ENCODE peak calls at places on chromosomes 16 and 17, in six cellular contexts. X, D, Y, R, M and F are unnamed samples.

GRCh38 chr17:37028040-37028439 is 79.3 kb downstream of the AATF start:
- DNase-seq in X (no peak), D (no peak), Y (no peak), R (no peak), M (no peak), F (no peak)

GRCh38 chr17:66353937-66354401 is 51.6 kb downstream of the PRKCA start:
- DNase-seq in X (peak), D (peak), Y (peak), R (no peak), M (peak), F (peak)

GRCh38 chr16:2475413-2476344 is 752 bp downstream of the TBC1D24 start:
- DNase-seq in X (no peak), D (no peak), Y (peak), R (peak), M (no peak), F (no peak)

GRCh38 chr17:77423589-77424451 is 283.1 kb downstream of the SEC14L1 start:
- DNase-seq in X (peak), D (peak), Y (peak), R (no peak), M (peak), F (peak)

GRCh38 chr17:40600486-40601046 is 35.3 kb upstream of the CCR7 start:
- DNase-seq in X (no peak), D (no peak), Y (no peak), R (no peak), M (no peak), F (no peak)

GRCh38 chr16:48356633-48357376 is 28.4 kb downstream of the SIAH1 start:
- DNase-seq in X (no peak), D (no peak), Y (no peak), R (no peak), M (no peak), F (no peak)

GRCh38 chr17:56096026-56096807 is 57.1 kb upstream of the ANKFN1 start:
- DNase-seq in X (no peak), D (no peak), Y (peak), R (no peak), M (no peak), F (no peak)

GRCh38 chr17:17030515-17031211 is 11.6 kb upstream of the MPRIP start:
- DNase-seq in X (no peak), D (no peak), Y (no peak), R (no peak), M (no peak), F (no peak)

GRCh38 chr17:76125391-76125675 is 15.7 kb downstream of the FOXJ1 start:
- DNase-seq in X (no peak), D (no peak), Y (no peak), R (no peak), M (no peak), F (no peak)

GRCh38 chr17:61048398-61049106 is 351.1 kb upstream of the TBX2 start:
- DNase-seq in X (no peak), D (no peak), Y (no peak), R (no peak), M (peak), F (no peak)

DNA sequence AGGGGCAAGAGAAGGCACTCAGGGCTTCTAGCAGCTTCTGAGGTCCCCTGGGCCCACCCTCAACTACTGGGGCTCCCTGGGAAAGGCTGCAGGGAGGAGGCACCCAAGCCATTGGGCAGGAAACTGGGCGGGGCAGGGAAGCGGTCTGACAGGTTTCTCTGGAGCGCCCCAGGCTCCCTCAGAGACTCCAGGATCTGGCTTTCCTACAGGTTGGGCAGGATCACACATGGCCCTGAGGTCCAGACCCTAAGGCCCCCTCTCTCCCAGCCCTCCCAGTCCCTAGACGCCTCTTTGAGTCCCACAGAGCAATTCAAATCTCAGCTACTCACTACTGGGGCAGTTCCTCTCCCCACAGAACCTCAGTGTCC is 14.3 kb downstream of the JUP start:
- DNase-seq in X (no peak), D (no peak), Y (no peak), R (no peak), M (no peak), F (no peak)
- H3K4me3 ChIP-seq in X (no peak), D (no peak), Y (no peak), R (no peak), M (no peak), F (no peak)

GRCh38 chr16:70800306-70800705 is 652 bp downstream of the VAC14 start:
- DNase-seq in X (no peak), D (no peak), Y (no peak), R (no peak), M (no peak), F (no peak)

GRCh38 chr16:70803354-70803753 is 2.4 kb upstream of the VAC14 start:
- DNase-seq in X (no peak), D (no peak), Y (peak), R (no peak), M (peak), F (no peak)

GRCh38 chr16:70804153-70804728 is 3.3 kb upstream of the VAC14 start:
- DNase-seq in X (peak), D (peak), Y (peak), R (no peak), M (peak), F (peak)

GRCh38 chr16:70800798-70801480 is at the start of gene VAC14:
- DNase-seq in X (peak), D (peak), Y (peak), R (peak), M (peak), F (no peak)

GRCh38 chr16:70801611-70802010 is 653 bp upstream of the VAC14 start:
- DNase-seq in X (no peak), D (no peak), Y (no peak), R (no peak), M (no peak), F (no peak)
- H3K4me3 ChIP-seq in X (no peak), D (no peak), Y (peak), R (peak), M (no peak), F (no peak)

GRCh38 chr16:12178251-12178990 is 201.9 kb downstream of the SNX29 start:
- DNase-seq in X (peak), D (no peak), Y (peak), R (no peak), M (peak), F (no peak)
- H3K4me3 ChIP-seq in X (no peak), D (no peak), Y (peak), R (no peak), M (no peak), F (no peak)

DNA sequence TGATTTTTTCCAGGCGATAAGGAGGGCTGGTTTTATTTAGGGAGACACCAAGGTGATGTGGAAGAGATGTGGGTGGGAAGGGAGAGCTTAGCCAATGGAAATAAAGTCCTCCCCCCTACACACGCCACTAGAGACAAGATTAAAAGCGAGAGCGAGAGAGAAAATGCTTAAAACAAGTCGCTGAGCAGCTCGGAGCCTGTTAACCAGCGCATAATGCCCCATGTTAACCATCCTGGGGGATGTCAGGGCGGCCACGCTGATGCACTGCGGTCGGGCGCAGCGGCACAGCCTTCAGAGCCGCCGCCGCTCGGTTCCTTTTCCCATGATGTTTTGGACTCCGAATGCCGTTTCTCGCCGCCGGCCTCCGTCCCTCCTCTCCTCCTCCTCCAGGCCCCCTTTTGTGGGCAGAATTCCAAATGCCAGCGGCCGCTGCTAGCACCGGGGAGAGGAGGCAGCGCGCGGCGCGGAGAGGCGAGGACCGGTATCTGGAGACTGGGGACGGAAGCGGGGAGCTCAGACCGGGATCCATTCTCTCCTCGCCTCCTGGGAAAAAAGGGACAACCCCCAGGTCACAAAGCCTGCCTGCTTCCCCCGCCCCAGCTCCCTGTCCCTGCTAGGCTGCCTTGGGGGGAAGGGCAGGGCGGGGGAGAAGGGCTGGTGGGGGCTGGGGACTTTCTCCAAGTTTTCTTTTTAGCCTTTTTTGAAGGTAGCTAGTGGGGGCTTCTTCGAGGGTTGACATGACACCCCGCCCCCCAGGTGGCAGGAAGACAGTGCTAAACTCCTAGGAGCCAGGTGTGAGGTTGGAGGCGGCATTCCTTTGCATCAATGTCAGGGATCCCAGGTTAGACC is 98.1 kb upstream of the CCL2 start:
- DNase-seq in X (no peak), D (no peak), Y (no peak), R (peak), M (no peak), F (no peak)
- H3K4me3 ChIP-seq in X (no peak), D (no peak), Y (no peak), R (peak), M (no peak), F (no peak)

GRCh38 chr16:70679653-70680494 is 6.0 kb downstream of the MTSS2 start:
- DNase-seq in X (no peak), D (no peak), Y (no peak), R (peak), M (no peak), F (no peak)
- H3K4me3 ChIP-seq in X (no peak), D (no peak), Y (no peak), R (no peak), M (no peak), F (no peak)

GRCh38 chr17:74465378-74466110 is 890 bp upstream of the CD300A start:
- DNase-seq in X (no peak), D (no peak), Y (no peak), R (no peak), M (no peak), F (no peak)
- H3K4me3 ChIP-seq in X (no peak), D (no peak), Y (no peak), R (no peak), M (no peak), F (no peak)

DNA sequence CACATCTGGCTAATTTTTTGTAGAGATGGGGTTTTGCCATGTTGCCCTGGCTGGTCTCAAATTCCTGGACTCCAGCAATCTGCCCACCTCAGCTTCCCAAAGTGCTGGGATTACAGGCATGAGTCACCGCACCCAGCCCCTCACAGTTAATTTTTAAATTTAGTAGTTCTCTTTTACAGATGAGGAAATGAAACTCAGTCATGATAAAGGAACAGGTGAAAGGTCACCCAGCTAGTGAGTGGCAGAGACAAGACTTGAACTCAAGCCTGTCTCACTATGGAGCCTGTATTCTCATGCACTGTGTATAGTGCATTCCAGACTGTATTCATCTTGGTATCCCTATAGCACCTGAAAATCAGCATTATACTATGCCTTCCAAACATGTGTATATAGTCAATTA is 77.1 kb upstream of the WSB1 start:
- DNase-seq in X (no peak), D (no peak), Y (no peak), R (no peak), M (no peak), F (no peak)
- H3K4me3 ChIP-seq in X (no peak), D (no peak), Y (no peak), R (no peak), M (no peak), F (no peak)

GRCh38 chr16:25253322-25253721 is 4.3 kb downstream of the ZKSCAN2 start:
- DNase-seq in X (no peak), D (no peak), Y (no peak), R (no peak), M (no peak), F (no peak)
- H3K4me3 ChIP-seq in X (no peak), D (no peak), Y (no peak), R (no peak), M (no peak), F (no peak)